ENCODE peak calls at places on chromosomes 4 and X, in four cellular contexts. Q, Z, B and P are unnamed samples. For H3K4me1, the result is how much of the 10 kb centered on the place peaks cover.

GRCh38 chrX:120358687-120359086 is 3.2 kb upstream of the ATP1B4 start:
- DNase-seq in B (peak), Z (no peak), Q (no peak), P (no peak)

GRCh38 chr4:7426525-7427171 is 8.1 kb downstream of the PSAPL1 start:
- DNase-seq in B (peak), Z (no peak), Q (no peak), P (no peak)

GRCh38 chr4:4386296-4386735 is 586 bp upstream of the NSG1 start:
- DNase-seq in Q (no peak), B (no peak), Z (no peak), P (no peak)

GRCh38 chr4:157887316-157887715 is 285.5 kb downstream of the GASK1B start:
- DNase-seq in Q (no peak), B (no peak), Z (no peak), P (no peak)

GRCh38 chr4:87317527-87317926 is 5.2 kb downstream of the HSD17B13 start:
- DNase-seq in Z (no peak), Q (no peak), B (no peak), P (peak)

GRCh38 chr4:80931645-80932215 is 98.8 kb upstream of the BMP3 start:
- DNase-seq in Z (no peak), Q (no peak), B (no peak), P (no peak)

GRCh38 chrX:49177338-49177833 is 5.7 kb downstream of the PLP2 start:
- DNase-seq in B (no peak), Q (no peak), Z (no peak), P (peak)

GRCh38 chr4:76993787-76994641 is 44.5 kb downstream of the SEPTIN11 start:
- DNase-seq in Q (no peak), Z (peak), B (no peak), P (peak)

GRCh38 chrX:45322820-45323219 is 122.1 kb upstream of the DIPK2B start:
- DNase-seq in Q (no peak), B (no peak), Z (no peak), P (no peak)

GRCh38 chr4:164571593-164572385 is 182.1 kb upstream of the SMIM31 start:
- DNase-seq in Z (no peak), Q (no peak), B (no peak), P (no peak)

GRCh38 chr4:145388043-145388442 is 93.6 kb upstream of the SMAD1 start:
- DNase-seq in Q (no peak), Z (no peak), B (no peak), P (no peak)

GRCh38 chr4:15913631-15913970 is 24.9 kb downstream of the FGFBP1 start:
- DNase-seq in B (peak), Z (no peak), Q (no peak), P (peak)

GRCh38 chrX:10074241-10074941 is 82.4 kb upstream of the CLCN4 start:
- DNase-seq in Z (no peak), B (no peak), Q (no peak), P (no peak)

GRCh38 chr4:187602339-187603092 is 393.1 kb upstream of the ZFP42 start:
- DNase-seq in Q (no peak), B (peak), Z (no peak), P (no peak)

GRCh38 chrX:40931921-40932320 is 153.3 kb upstream of the USP9X start:
- DNase-seq in B (no peak), Q (no peak), Z (no peak), P (no peak)

GRCh38 chr4:112515278-112516075 is 503 bp downstream of the NEUROG2 start:
- DNase-seq in B (no peak), Q (no peak), Z (peak), P (peak)

GRCh38 chrX:308821-309520 is 9.6 kb downstream of the GTPBP6 start:
- DNase-seq in B (peak), Q (no peak), Z (no peak), P (no peak)

GRCh38 chr4:95651891-95652290 is 103.1 kb upstream of the UNC5C start:
- DNase-seq in Z (no peak), B (no peak), Q (no peak), P (no peak)

GRCh38 chr4:119597377-119597776 is 31.2 kb downstream of the PDE5A start:
- DNase-seq in Z (no peak), Q (no peak), B (no peak), P (no peak)

GRCh38 chrX:118566359-118566758 is 70.7 kb downstream of the DOCK11 start:
- DNase-seq in B (no peak), Z (no peak), Q (no peak), P (no peak)

GRCh38 chrX:10617186-10617963 is 3.0 kb downstream of the MID1 start:
- DNase-seq in Q (no peak), Z (no peak), B (no peak), P (peak)

GRCh38 chr4:85740431-85740861 is 265.5 kb downstream of the ARHGAP24 start:
- DNase-seq in Q (no peak), B (no peak), Z (no peak), P (no peak)

GRCh38 chr4:158750379-158750778 is 18.4 kb upstream of the FNIP2 start:
- DNase-seq in B (peak), Q (no peak), Z (no peak), P (no peak)

GRCh38 chrX:124388562-124388961 is 42.2 kb downstream of the SH2D1A start:
- DNase-seq in Z (peak), B (peak), Q (peak), P (peak)

GRCh38 chr4:20217521-20217920 is 34.2 kb upstream of the SLIT2 start:
- DNase-seq in Q (no peak), Z (no peak), B (no peak), P (no peak)

GRCh38 chrX:95058815-95059214 is 1384.8 kb downstream of the FAM133A start:
- DNase-seq in B (no peak), Z (no peak), Q (no peak), P (no peak)

GRCh38 chr4:17173300-17173699 is 274.9 kb upstream of the LDB2 start:
- DNase-seq in Q (no peak), B (no peak), Z (no peak), P (no peak)

GRCh38 chrX:39171686-39172085 is 370.4 kb downstream of the MID1IP1 start:
- DNase-seq in B (no peak), Q (no peak), Z (no peak), P (no peak)

GRCh38 chr4:6079965-6080364 is 61.7 kb upstream of the C4orf50 start:
- DNase-seq in Z (no peak), B (no peak), Q (no peak), P (no peak)

GRCh38 chr4:66750273-66750672 is 795.0 kb downstream of the CENPC start:
- DNase-seq in B (no peak), Q (no peak), Z (no peak), P (no peak)

GRCh38 chr4:56828784-56829535 is 7.5 kb upstream of the SPINK2 start:
- DNase-seq in B (no peak), Z (no peak), Q (no peak), P (no peak)

GRCh38 chrX:20270557-20270880 is 3.8 kb upstream of the RPS6KA3 start:
- DNase-seq in Z (no peak), Q (no peak), B (no peak), P (no peak)

GRCh38 chr4:6270691-6271121 is 1.1 kb downstream of the WFS1 start:
- DNase-seq in Z (no peak), Q (peak), B (no peak), P (peak)

GRCh38 chr4:6720202-6720699 is 4.3 kb downstream of the BLOC1S4 start:
- DNase-seq in B (peak), Z (peak), Q (peak), P (peak)

GRCh38 chr4:148632476-148632875 is 190.3 kb upstream of the NR3C2 start:
- DNase-seq in Z (no peak), Q (no peak), B (no peak), P (no peak)

GRCh38 chr4:47383829-47384427 is 79.6 kb downstream of the COMMD8 start:
- DNase-seq in Z (no peak), B (no peak), Q (no peak), P (peak)

GRCh38 chrX:150896632-150897031 is 1.8 kb downstream of the CD99L2 start:
- DNase-seq in Q (no peak), Z (no peak), B (no peak), P (no peak)

DNA sequence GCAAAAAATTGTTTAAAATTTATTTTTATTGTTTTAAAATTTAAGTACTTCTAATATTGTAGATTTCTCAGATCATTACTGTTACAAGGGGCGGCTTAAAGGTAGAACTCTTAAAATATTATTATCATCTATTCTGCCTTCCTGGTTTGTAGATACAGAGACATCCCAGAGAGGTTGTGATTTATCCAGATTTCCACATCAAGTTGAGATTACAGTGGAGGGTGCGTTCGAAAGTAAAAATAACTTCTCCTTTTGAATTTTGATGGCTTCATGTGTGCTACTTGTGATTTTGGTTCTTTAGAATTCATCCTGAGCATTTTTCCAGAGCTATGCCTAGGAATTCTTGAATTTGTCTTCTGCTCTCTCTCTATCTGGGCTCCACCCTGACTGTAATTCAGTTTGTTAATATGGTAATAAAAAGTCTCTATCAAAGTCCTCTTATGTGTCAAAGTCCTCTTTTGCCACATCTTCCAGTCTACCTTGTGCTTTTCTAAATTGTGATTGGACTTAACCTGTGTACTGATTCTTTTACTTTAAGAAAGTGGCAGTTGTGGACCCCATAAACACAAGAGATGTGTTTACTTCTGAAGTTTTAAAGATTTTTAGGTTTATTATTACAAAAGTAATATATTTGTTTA is 37.2 kb downstream of the CLCN3 start:
- DNase-seq in Z (no peak), B (no peak), Q (no peak), P (peak)
- H3K27ac ChIP-seq in Z (no peak), B (no peak), Q (peak), P (no peak)

GRCh38 chrX:13091111-13091765 is 46.8 kb upstream of the FAM9C start:
- DNase-seq in B (no peak), Q (no peak), Z (no peak), P (peak)
- H3K4me1 ChIP-seq in B (under half), Q (under half), Z (half or more), P (under half)

GRCh38 chrX:115642895-115643530 is 82.0 kb downstream of the PLS3 start:
- DNase-seq in Z (no peak), B (peak), Q (peak), P (peak)
- H3K27ac ChIP-seq in Z (no peak), B (peak), Q (peak), P (no peak)

DNA sequence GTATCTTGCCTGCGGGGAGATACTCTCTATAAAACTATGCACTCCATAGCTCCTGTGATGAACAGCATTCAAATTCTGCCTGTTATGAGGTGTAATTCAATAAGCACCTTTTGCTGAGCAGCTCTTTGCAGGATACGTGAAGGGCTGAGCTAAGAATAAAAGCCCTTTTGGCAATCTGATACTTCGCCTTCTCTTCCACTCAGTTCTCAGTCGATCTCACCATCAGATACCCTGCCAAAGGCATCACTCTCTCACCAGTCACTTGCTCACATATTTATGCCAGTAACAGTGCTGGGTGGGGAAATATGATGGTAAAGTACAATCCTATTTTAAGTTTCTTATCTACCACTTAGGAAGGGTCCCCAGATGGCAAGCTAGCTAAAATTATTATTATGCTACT is 67.2 kb downstream of the RPS3A start:
- DNase-seq in Q (no peak), Z (no peak), B (no peak), P (no peak)
- H3K4me1 ChIP-seq in Q (under half), Z (under half), B (under half), P (under half)

GRCh38 chr4:101198741-101199339 is 148.5 kb downstream of the PPP3CA start:
- DNase-seq in B (no peak), Q (no peak), Z (no peak), P (peak)

GRCh38 chr4:101199507-101200285 is 147.6 kb downstream of the PPP3CA start:
- DNase-seq in Z (no peak), B (no peak), Q (no peak), P (no peak)

GRCh38 chr4:101197350-101197749 is 150.0 kb downstream of the PPP3CA start:
- DNase-seq in B (no peak), Z (no peak), Q (no peak), P (peak)

GRCh38 chr4:101201421-101201820 is 145.9 kb downstream of the PPP3CA start:
- DNase-seq in B (no peak), Z (no peak), Q (no peak), P (no peak)

GRCh38 chr4:101200561-101200960 is 146.8 kb downstream of the PPP3CA start:
- DNase-seq in Q (no peak), Z (no peak), B (no peak), P (peak)
- H3K27ac ChIP-seq in Q (no peak), Z (no peak), B (peak), P (no peak)

GRCh38 chrX:13750204-13750603 is 15.7 kb downstream of the OFD1 start:
- DNase-seq in B (no peak), Q (no peak), Z (no peak), P (peak)
- H3K4me1 ChIP-seq in B (under half), Q (under half), Z (under half), P (under half)

DNA sequence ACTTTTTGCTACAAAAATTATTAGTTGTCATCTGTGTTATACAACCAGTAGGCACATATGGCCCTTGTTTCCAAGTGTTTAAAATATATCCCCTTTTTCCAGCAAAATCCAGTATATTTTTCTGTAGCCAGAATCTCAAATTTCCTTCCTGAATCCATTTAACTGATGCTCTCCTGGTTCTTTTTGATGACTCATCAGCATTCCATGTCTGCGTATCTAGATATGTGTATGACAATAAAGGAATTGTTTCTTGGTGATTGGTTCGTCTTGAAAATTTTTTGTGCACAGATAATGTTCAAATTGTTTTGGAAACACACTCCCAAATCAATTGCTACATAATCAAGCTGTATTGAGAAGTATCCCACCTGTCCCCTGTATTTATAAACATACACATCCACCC is 98.3 kb downstream of the ITM2A start:
- DNase-seq in Z (no peak), Q (no peak), B (no peak), P (no peak)
- H3K27ac ChIP-seq in Z (peak), Q (no peak), B (no peak), P (no peak)